ENCODE peak calls at places on chromosomes 1 and 21, in four cellular contexts. V is GDM1, M is left cardiac atrium, J is endothelial cell. H is an unnamed sample.
A peak's percentile ranks its signal among the peaks of the same experiment; 100 is the strongest.

GRCh38 chr1:19038096-19038495 is 81.6 kb upstream of the IFFO2 start:
- DNase-seq in M (no peak), V (no peak), J (no peak), H (no peak)

GRCh38 chr1:151970641-151971040 is 23.0 kb downstream of the S100A10 start:
- DNase-seq in J (no peak), V (no peak), M (no peak), H (no peak)

GRCh38 chr1:224223819-224224714 is 41.0 kb downstream of the DEGS1 start:
- DNase-seq in J (no peak), V (no peak), M (no peak), H (no peak)

GRCh38 chr1:70411360-70411844 is 334 bp downstream of the CTH start:
- DNase-seq in V (no peak), M (no peak), J (no peak), H (no peak)

GRCh38 chr21:43726686-43727570 is 8.0 kb downstream of the PDXK start:
- DNase-seq in V (no peak), M (peak; percentile 35), J (no peak), H (no peak)

GRCh38 chr1:16155537-16156410 is at the start of gene EPHA2:
- DNase-seq in M (peak; percentile 96), J (peak; percentile 87), V (peak; percentile 38), H (peak; percentile 89)

GRCh38 chr1:202994756-202995155 is 12.4 kb upstream of the TMEM183A start:
- DNase-seq in V (no peak), J (no peak), M (no peak), H (no peak)

GRCh38 chr21:16193758-16194606 is 464.2 kb downstream of the USP25 start:
- DNase-seq in V (peak; percentile 83), J (peak; percentile 26), M (peak; percentile 61), H (peak; percentile 36)

GRCh38 chr1:111253876-111254275 is 26.4 kb downstream of the CHI3L2 start:
- DNase-seq in J (no peak), M (no peak), V (no peak), H (no peak)

GRCh38 chr21:46636550-46637289 is 1.2 kb downstream of the PRMT2 start:
- DNase-seq in V (no peak), J (no peak), M (no peak), H (no peak)

GRCh38 chr1:177163844-177164379 is 600 bp downstream of the ASTN1 start:
- DNase-seq in J (no peak), V (no peak), M (peak; percentile 18), H (no peak)

GRCh38 chr1:90579212-90579802 is 137.8 kb downstream of the BARHL2 start:
- DNase-seq in V (no peak), J (no peak), M (no peak), H (no peak)

GRCh38 chr1:64126581-64126980 is 76.8 kb upstream of the UBE2U start:
- DNase-seq in M (no peak), V (no peak), J (no peak), H (no peak)

GRCh38 chr1:115674011-115674410 is 32.2 kb downstream of the VANGL1 start:
- DNase-seq in J (no peak), V (no peak), M (no peak), H (no peak)

GRCh38 chr1:175742790-175743459 is 470 bp downstream of the TNR start:
- DNase-seq in J (peak; percentile 45), V (no peak), M (no peak), H (no peak)

GRCh38 chr21:39300587-39300986 is 12.8 kb downstream of the BRWD1 start:
- DNase-seq in J (no peak), V (no peak), M (no peak), H (no peak)

GRCh38 chr1:77536813-77537212 is 145.6 kb downstream of the ZZZ3 start:
- DNase-seq in V (no peak), M (no peak), J (no peak), H (no peak)

GRCh38 chr1:7281821-7282220 is 489.3 kb upstream of the VAMP3 start:
- DNase-seq in M (no peak), V (no peak), J (no peak), H (no peak)

GRCh38 chr1:58779837-58780585 is 3.8 kb downstream of the JUN start:
- DNase-seq in J (no peak), V (no peak), M (peak; percentile 27), H (peak; percentile 53)

GRCh38 chr1:20847619-20848080 is 60.5 kb upstream of the HP1BP3 start:
- DNase-seq in J (no peak), V (no peak), M (no peak), H (no peak)

GRCh38 chr1:53504901-53505300 is 45.7 kb downstream of the DMRTB1 start:
- DNase-seq in J (no peak), V (no peak), M (no peak), H (no peak)

GRCh38 chr1:108592030-108592759 is 32.3 kb downstream of the EEIG2 start:
- DNase-seq in M (no peak), V (no peak), J (no peak), H (no peak)

GRCh38 chr21:14900058-14900457 is 164.7 kb downstream of the NRIP1 start:
- DNase-seq in J (no peak), M (no peak), V (no peak), H (no peak)

GRCh38 chr1:206080421-206080820 is 27.4 kb downstream of the RHEX start:
- DNase-seq in M (no peak), V (peak; percentile 29), J (no peak), H (no peak)

GRCh38 chr1:76793594-76793993 is 73.7 kb upstream of the ST6GALNAC5 start:
- DNase-seq in M (no peak), V (no peak), J (no peak), H (no peak)

GRCh38 chr1:147478556-147478955 is 62.7 kb upstream of the BCL9 start:
- DNase-seq in J (no peak), M (no peak), V (no peak), H (no peak)

GRCh38 chr1:230701895-230702768 is 11.8 kb downstream of the AGT start:
- DNase-seq in V (no peak), J (no peak), M (no peak), H (no peak)

GRCh38 chr1:162276493-162276892 is 100.2 kb downstream of the SPATA46 start:
- DNase-seq in V (no peak), J (no peak), M (no peak), H (no peak)

GRCh38 chr1:152906023-152906565 is 2.3 kb upstream of the IVL start:
- DNase-seq in M (no peak), J (no peak), V (no peak), H (no peak)

GRCh38 chr1:219031821-219032220 is 141.9 kb upstream of the LYPLAL1 start:
- DNase-seq in J (no peak), V (no peak), M (no peak), H (no peak)

GRCh38 chr21:34598931-34599400 is 15.9 kb downstream of the RCAN1 start:
- DNase-seq in M (no peak), J (no peak), V (no peak), H (no peak)

GRCh38 chr1:52632732-52633290 is at the start of gene SHISAL2A:
- DNase-seq in M (no peak), J (peak; percentile 55), V (no peak), H (no peak)

GRCh38 chr1:53127546-53127945 is 14.9 kb downstream of the SLC1A7 start:
- DNase-seq in V (no peak), J (no peak), M (no peak), H (no peak)

GRCh38 chr1:97192872-97193572 is 471.4 kb downstream of the PTBP2 start:
- DNase-seq in V (no peak), M (no peak), J (no peak), H (no peak)

GRCh38 chr1:29800522-29800956 is 564.2 kb downstream of the PTPRU start:
- DNase-seq in M (no peak), J (no peak), V (no peak), H (no peak)

H was measured in tibial nerve.